ENCODE peak calls at places on chromosome 15, in ten cellular contexts. V is adrenal gland, J is esophagus squamous epithelium, N is hepatocyte, M is H1, G is upper lobe of right lung, C is right lobe of liver, Y is heart left ventricle, I is fibroblast of lung, E is mammary epithelial cell. P is an unnamed sample.

GRCh38 chr15:78906310-78906608 is 33.6 kb downstream of the MORF4L1 start:
- DNase-seq in I (peak; percentile 78), E (peak; percentile 19), Y (no peak), M (no peak), G (no peak), V (peak; percentile 85), J (no peak), N (no peak), C (no peak), P (no peak)

GRCh38 chr15:66369773-66370651 is 13.5 kb upstream of the TIPIN start:
- DNase-seq in C (no peak), M (no peak), V (no peak), E (no peak), G (no peak), J (no peak), Y (no peak), N (no peak), I (peak; percentile 12), P (no peak)

GRCh38 chr15:86163771-86164170 is 84.1 kb downstream of the AGBL1 start:
- DNase-seq in Y (no peak), C (no peak), I (no peak), E (no peak), M (no peak), N (peak; percentile 60), J (no peak), V (peak; percentile 57), G (no peak), P (no peak)

GRCh38 chr15:28933710-28934445 is 48.1 kb downstream of the APBA2 start:
- DNase-seq in M (no peak), N (no peak), J (no peak), I (no peak), C (no peak), E (no peak), G (no peak), Y (no peak), V (no peak), P (no peak)

GRCh38 chr15:73818308-73818985 is 54.9 kb upstream of the TBC1D21 start:
- DNase-seq in M (no peak), J (no peak), C (no peak), Y (no peak), G (no peak), N (no peak), I (no peak), E (no peak), V (no peak), P (no peak)

GRCh38 chr15:88742161-88742560 is 61.1 kb upstream of the ACAN start:
- DNase-seq in G (no peak), E (no peak), Y (no peak), N (no peak), J (no peak), I (no peak), M (no peak), C (no peak), V (no peak), P (no peak)

GRCh38 chr15:42401544-42402478 is 42.5 kb downstream of the CAPN3 start:
- DNase-seq in C (no peak), J (no peak), I (no peak), V (no peak), M (no peak), E (no peak), N (no peak), G (no peak), Y (no peak), P (no peak)

GRCh38 chr15:67920524-67921240 is 80.8 kb upstream of the RNU6-1 start:
- DNase-seq in Y (no peak), C (no peak), V (no peak), I (no peak), N (no peak), E (no peak), G (no peak), J (no peak), M (no peak), P (no peak)

GRCh38 chr15:65783872-65784271 is 8.2 kb downstream of the DENND4A start:
- DNase-seq in C (no peak), Y (no peak), J (no peak), N (no peak), I (no peak), E (no peak), V (no peak), G (no peak), M (no peak), P (no peak)

GRCh38 chr15:43423793-43424192 is 52.9 kb downstream of the TUBGCP4 start:
- DNase-seq in N (no peak), V (no peak), I (no peak), Y (no peak), M (no peak), J (no peak), G (no peak), C (no peak), E (peak; percentile 60), P (no peak)

GRCh38 chr15:33330931-33331330 is 20.2 kb downstream of the RYR3 start:
- DNase-seq in E (no peak), Y (no peak), I (no peak), J (no peak), G (no peak), C (no peak), V (no peak), M (no peak), N (no peak), P (no peak)

GRCh38 chr15:89399390-89400120 is 64.9 kb upstream of the POLG start:
- DNase-seq in J (no peak), N (peak; percentile 48), M (no peak), Y (no peak), I (no peak), V (no peak), C (no peak), E (no peak), G (no peak), P (peak; percentile 54)

GRCh38 chr15:58240191-58240932 is 102.2 kb downstream of the AQP9 start:
- DNase-seq in J (no peak), E (no peak), C (no peak), V (no peak), N (no peak), G (no peak), M (no peak), Y (no peak), I (no peak), P (no peak)

GRCh38 chr15:61421470-61421869 is 192.4 kb upstream of the RORA start:
- DNase-seq in G (no peak), I (no peak), N (no peak), J (no peak), Y (no peak), M (no peak), V (no peak), C (no peak), E (peak; percentile 26), P (no peak)

GRCh38 chr15:71639531-71639930 is 170.8 kb upstream of the NR2E3 start:
- DNase-seq in J (no peak), I (no peak), C (no peak), V (no peak), M (no peak), E (no peak), N (no peak), Y (no peak), G (no peak), P (no peak)

DNA sequence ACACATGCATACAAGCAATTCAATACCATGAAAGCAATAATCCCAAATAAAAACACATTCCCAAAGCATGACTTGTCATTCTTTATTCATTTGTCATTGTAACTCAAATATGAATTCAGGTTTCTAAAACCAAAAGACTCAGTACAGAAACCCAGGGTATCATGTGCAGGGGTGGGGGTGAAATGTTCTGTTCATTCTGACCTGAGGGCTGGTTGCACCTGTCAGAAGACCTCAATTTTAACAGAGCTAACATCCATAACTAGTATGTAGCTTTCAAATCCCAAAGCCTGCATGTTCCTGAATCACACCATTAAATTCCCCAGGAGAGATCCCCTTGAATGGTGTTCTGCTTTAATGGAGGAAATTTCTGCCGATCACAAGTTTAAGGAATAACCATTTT is 738.7 kb downstream of the MCTP2 start:
- DNase-seq in E (no peak), M (no peak), C (no peak), V (no peak), J (no peak), N (no peak), G (no peak), Y (no peak), I (no peak), P (no peak)
- H3K9me3 ChIP-seq in E (no peaks in the 10 kb centered on the region), M (no peaks in the 10 kb centered on the region), C (no peaks in the 10 kb centered on the region), V (no peaks in the 10 kb centered on the region), J (no peaks in the 10 kb centered on the region), N (no peaks in the 10 kb centered on the region), G (no peaks in the 10 kb centered on the region), Y (no peaks in the 10 kb centered on the region), I (no peaks in the 10 kb centered on the region), P (no peaks in the 10 kb centered on the region)

DNA sequence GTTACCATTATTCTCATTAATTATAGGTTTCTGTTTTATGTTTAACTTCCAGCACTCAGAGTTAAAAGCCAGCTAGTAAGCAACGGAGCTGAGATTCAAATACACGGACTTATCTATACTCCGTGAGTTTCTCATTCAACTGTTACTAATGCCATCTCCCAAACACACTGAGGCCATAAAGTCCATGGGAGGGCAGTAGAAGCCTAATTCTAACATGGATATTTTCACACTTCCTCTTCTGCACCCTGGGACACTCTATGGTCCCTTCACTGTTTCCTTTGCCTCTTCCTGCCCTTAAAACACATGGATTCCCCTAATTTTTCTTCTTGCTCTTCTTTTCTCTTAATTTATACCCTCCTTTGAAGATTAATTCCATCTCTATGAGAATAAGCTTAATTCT is 245.0 kb downstream of the KLF13 start:
- DNase-seq in J (no peak), V (no peak), I (peak; percentile 39), E (no peak), G (no peak), N (no peak), C (no peak), M (no peak), Y (no peak), P (no peak)
- TF ChIP-seq CTCF in J (no peak), V (no peak), I (peak; percentile 45), E (no peak), G (no peak), N (peak; percentile 29), C (no peak), M (peak; percentile 22), Y (peak; percentile 24), P (no peak)

GRCh38 chr15:26294062-26294689 is 431.0 kb upstream of the ATP10A start:
- DNase-seq in Y (no peak), C (no peak), M (peak; percentile 71), E (no peak), I (no peak), J (no peak), N (no peak), G (no peak), V (no peak), P (no peak)

GRCh38 chr15:26295331-26295730 is 432.2 kb upstream of the ATP10A start:
- DNase-seq in C (no peak), Y (no peak), J (no peak), V (no peak), N (no peak), G (no peak), I (no peak), E (no peak), M (no peak), P (no peak)

GRCh38 chr15:26298010-26298661 is 435.0 kb upstream of the ATP10A start:
- DNase-seq in C (no peak), V (no peak), J (no peak), G (no peak), E (no peak), M (no peak), Y (no peak), N (no peak), I (no peak), P (no peak)

GRCh38 chr15:26298666-26299065 is 435.5 kb upstream of the ATP10A start:
- DNase-seq in E (no peak), J (no peak), I (no peak), Y (no peak), C (no peak), N (no peak), V (no peak), G (no peak), M (no peak), P (no peak)
- H3K9me3 ChIP-seq in E (peaks cover 19% of the 10 kb centered on the region), J (no peaks in the 10 kb centered on the region), I (no peaks in the 10 kb centered on the region), Y (no peaks in the 10 kb centered on the region), C (no peaks in the 10 kb centered on the region), N (no peaks in the 10 kb centered on the region), V (no peaks in the 10 kb centered on the region), G (no peaks in the 10 kb centered on the region), M (peaks cover 9% of the 10 kb centered on the region), P (no peaks in the 10 kb centered on the region)

GRCh38 chr15:91142097-91142744 is 42.2 kb downstream of the SV2B start:
- DNase-seq in Y (no peak), C (no peak), E (peak; percentile 5), N (no peak), I (no peak), M (no peak), V (no peak), J (no peak), G (no peak), P (no peak)
- TF ChIP-seq CTCF in Y (peak; percentile 47), C (peak; percentile 24), E (peak; percentile 45), N (peak; percentile 45), I (peak; percentile 22), M (peak; percentile 44), V (peak; percentile 41), J (peak; percentile 22), G (peak; percentile 43), P (peak; percentile 30)